ENCODE peak calls at places on chromosomes 16 and 17, in five cellular contexts. One of them, this sample, is unnamed.

GRCh38 chr16:88760424-88761142 is 24.4 kb downstream of the PIEZO1 start:
- DNase-seq in H1: no peak
- DNase-seq in HCT116: no peak
- DNase-seq in GM12878: no peak
- DNase-seq in NT2/D1: no peak
- DNase-seq in this sample: no peak

GRCh38 chr17:8847891-8848290 is 19.6 kb downstream of the PIK3R6 start:
- DNase-seq in H1: no peak
- DNase-seq in HCT116: no peak
- DNase-seq in GM12878: no peak
- DNase-seq in NT2/D1: no peak
- DNase-seq in this sample: no peak

GRCh38 chr16:15482068-15482747 is 47.8 kb downstream of the BMERB1 start:
- DNase-seq in H1: peak
- DNase-seq in HCT116: peak
- DNase-seq in GM12878: no peak
- DNase-seq in NT2/D1: peak
- DNase-seq in this sample: peak

GRCh38 chr16:27446721-27447120 is 44.7 kb downstream of the IL21R start:
- DNase-seq in H1: no peak
- DNase-seq in HCT116: no peak
- DNase-seq in GM12878: no peak
- DNase-seq in NT2/D1: no peak
- DNase-seq in this sample: no peak

GRCh38 chr16:88993006-88993787 is 16.2 kb upstream of the CBFA2T3 start:
- DNase-seq in H1: no peak
- DNase-seq in HCT116: no peak
- DNase-seq in GM12878: no peak
- DNase-seq in NT2/D1: no peak
- DNase-seq in this sample: peak

GRCh38 chr17:40602445-40603443 is 37.5 kb upstream of the CCR7 start:
- DNase-seq in H1: no peak
- DNase-seq in HCT116: no peak
- DNase-seq in GM12878: peak
- DNase-seq in NT2/D1: no peak
- DNase-seq in this sample: no peak

GRCh38 chr17:60601443-60602384 is 1.7 kb downstream of the PPM1D start:
- DNase-seq in H1: no peak
- DNase-seq in HCT116: peak
- DNase-seq in GM12878: peak
- DNase-seq in NT2/D1: peak
- DNase-seq in this sample: peak

GRCh38 chr17:39639566-39640458 is 2.9 kb downstream of the STARD3 start:
- DNase-seq in H1: no peak
- DNase-seq in HCT116: no peak
- DNase-seq in GM12878: no peak
- DNase-seq in NT2/D1: no peak
- DNase-seq in this sample: no peak

GRCh38 chr17:82531431-82531881 is 11.9 kb downstream of the FOXK2 start:
- DNase-seq in H1: no peak
- DNase-seq in HCT116: no peak
- DNase-seq in GM12878: no peak
- DNase-seq in NT2/D1: no peak
- DNase-seq in this sample: no peak

GRCh38 chr16:67897231-67897630 is 4.2 kb downstream of the PSKH1 start:
- DNase-seq in H1: no peak
- DNase-seq in HCT116: no peak
- DNase-seq in GM12878: no peak
- DNase-seq in NT2/D1: no peak
- DNase-seq in this sample: no peak
- TF ChIP-seq ZNF274 in H1: no peak
- TF ChIP-seq ZNF274 in HCT116: no peak
- TF ChIP-seq ZNF274 in GM12878: no peak
- TF ChIP-seq ZNF274 in NT2/D1: no peak
- TF ChIP-seq ZNF274 in this sample: no peak

GRCh38 chr17:32692179-32692578 is 184.7 kb downstream of the MYO1D start:
- DNase-seq in H1: no peak
- DNase-seq in HCT116: no peak
- DNase-seq in GM12878: no peak
- DNase-seq in NT2/D1: no peak
- DNase-seq in this sample: no peak

GRCh38 chr17:32684087-32684828 is 192.7 kb downstream of the MYO1D start:
- DNase-seq in H1: no peak
- DNase-seq in HCT116: no peak
- DNase-seq in GM12878: no peak
- DNase-seq in NT2/D1: no peak
- DNase-seq in this sample: no peak

GRCh38 chr17:32688221-32688620 is 188.7 kb downstream of the MYO1D start:
- DNase-seq in H1: no peak
- DNase-seq in HCT116: no peak
- DNase-seq in GM12878: no peak
- DNase-seq in NT2/D1: no peak
- DNase-seq in this sample: no peak

GRCh38 chr17:32693135-32693897 is 183.6 kb downstream of the MYO1D start:
- DNase-seq in H1: no peak
- DNase-seq in HCT116: no peak
- DNase-seq in GM12878: no peak
- DNase-seq in NT2/D1: no peak
- DNase-seq in this sample: no peak

DNA sequence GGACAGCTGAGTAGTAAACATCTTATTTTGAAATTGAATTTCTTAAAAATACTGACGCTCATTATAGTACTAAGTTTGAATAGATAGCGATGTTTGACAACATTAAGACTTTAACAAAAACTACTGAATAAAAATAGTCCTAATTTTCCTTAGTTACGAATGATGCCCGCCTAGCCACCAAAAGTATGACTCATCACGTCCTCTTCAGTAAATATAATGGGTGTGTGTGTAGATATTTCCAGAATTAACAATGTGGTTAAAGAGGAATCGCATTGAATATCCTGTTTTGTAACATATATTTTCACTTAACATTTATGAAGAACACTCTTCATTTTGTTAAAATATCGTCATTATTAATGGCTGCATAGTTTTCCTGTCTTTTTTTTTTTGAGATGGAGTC is 187.6 kb downstream of the MYO1D start:
- DNase-seq in H1: no peak
- DNase-seq in HCT116: no peak
- DNase-seq in GM12878: no peak
- DNase-seq in NT2/D1: no peak
- DNase-seq in this sample: no peak
- TF ChIP-seq ZNF274 in H1: no peak
- TF ChIP-seq ZNF274 in HCT116: no peak
- TF ChIP-seq ZNF274 in GM12878: no peak
- TF ChIP-seq ZNF274 in NT2/D1: no peak
- TF ChIP-seq ZNF274 in this sample: no peak

DNA sequence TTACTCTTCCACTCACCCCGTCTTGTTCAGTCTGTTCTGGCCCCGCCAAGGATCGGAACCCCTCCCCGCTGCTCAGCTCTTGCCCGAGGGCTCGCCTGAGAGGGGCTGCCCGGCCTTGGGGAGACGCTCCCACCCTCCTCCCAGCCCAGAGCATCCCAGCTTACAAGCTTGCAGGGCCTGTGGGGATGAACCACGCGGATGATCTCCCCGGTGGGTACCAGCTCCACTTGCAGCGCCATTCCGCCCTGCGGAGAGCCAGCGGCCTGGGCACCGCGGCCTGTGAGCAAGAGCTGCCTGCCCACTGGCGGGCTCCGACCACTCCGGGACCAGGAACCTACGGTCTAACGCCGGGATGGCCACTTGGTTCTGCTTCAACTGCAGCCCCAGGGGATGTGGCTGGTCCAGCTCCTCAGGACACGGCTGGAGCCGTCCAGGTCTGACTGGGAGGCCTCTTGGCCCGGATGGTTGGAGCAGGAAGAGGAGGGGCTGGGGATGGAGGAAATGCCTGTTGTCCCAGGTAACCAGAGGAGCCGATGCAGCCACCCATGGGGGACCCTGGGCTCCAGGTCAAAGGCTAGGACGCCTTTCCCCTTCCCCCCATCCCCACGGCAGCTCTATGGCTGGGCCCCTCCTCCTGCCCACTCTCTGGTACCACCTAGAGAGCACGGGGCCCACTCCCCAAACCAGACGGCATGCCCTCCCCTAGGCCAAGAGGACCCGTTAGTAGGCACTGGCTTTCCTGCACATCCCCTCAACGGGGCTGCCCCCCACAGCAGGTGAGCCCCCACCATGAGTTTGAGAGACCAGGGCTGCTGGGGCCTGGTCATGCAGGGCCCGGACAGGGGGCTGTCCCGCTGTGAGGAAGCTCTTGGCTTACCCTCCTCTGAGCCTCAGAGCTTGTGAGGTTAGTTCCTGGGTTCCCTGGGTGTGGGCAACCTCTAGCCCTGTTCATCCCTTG is at the start of gene MYO1C:
- DNase-seq in H1: no peak
- DNase-seq in HCT116: no peak
- DNase-seq in GM12878: no peak
- DNase-seq in NT2/D1: no peak
- DNase-seq in this sample: no peak
- TF ChIP-seq ZNF274 in H1: no peak
- TF ChIP-seq ZNF274 in HCT116: no peak
- TF ChIP-seq ZNF274 in GM12878: no peak
- TF ChIP-seq ZNF274 in NT2/D1: no peak
- TF ChIP-seq ZNF274 in this sample: no peak

GRCh38 chr17:81438688-81439087 is 43.4 kb downstream of the BAHCC1 start:
- DNase-seq in H1: no peak
- DNase-seq in HCT116: no peak
- DNase-seq in GM12878: no peak
- DNase-seq in NT2/D1: no peak
- DNase-seq in this sample: no peak

GRCh38 chr17:81438024-81438664 is 42.9 kb downstream of the BAHCC1 start:
- DNase-seq in H1: no peak
- DNase-seq in HCT116: no peak
- DNase-seq in GM12878: no peak
- DNase-seq in NT2/D1: no peak
- DNase-seq in this sample: no peak

GRCh38 chr17:81442791-81443190 is 47.5 kb downstream of the BAHCC1 start:
- DNase-seq in H1: no peak
- DNase-seq in HCT116: no peak
- DNase-seq in GM12878: no peak
- DNase-seq in NT2/D1: no peak
- DNase-seq in this sample: no peak

GRCh38 chr17:81439926-81440450 is 44.7 kb downstream of the BAHCC1 start:
- DNase-seq in H1: no peak
- DNase-seq in HCT116: no peak
- DNase-seq in GM12878: no peak
- DNase-seq in NT2/D1: no peak
- DNase-seq in this sample: no peak

GRCh38 chr17:81440511-81441244 is 45.4 kb downstream of the BAHCC1 start:
- DNase-seq in H1: peak
- DNase-seq in HCT116: no peak
- DNase-seq in GM12878: no peak
- DNase-seq in NT2/D1: no peak
- DNase-seq in this sample: peak
- TF ChIP-seq ZNF274 in H1: no peak
- TF ChIP-seq ZNF274 in HCT116: no peak
- TF ChIP-seq ZNF274 in GM12878: no peak
- TF ChIP-seq ZNF274 in NT2/D1: no peak
- TF ChIP-seq ZNF274 in this sample: no peak

GRCh38 chr16:85446846-85447656 is 166.1 kb upstream of the GSE1 start:
- DNase-seq in H1: no peak
- DNase-seq in HCT116: no peak
- DNase-seq in GM12878: peak
- DNase-seq in NT2/D1: no peak
- DNase-seq in this sample: no peak

GRCh38 chr16:85443531-85443930 is 169.6 kb upstream of the GSE1 start:
- DNase-seq in H1: no peak
- DNase-seq in HCT116: no peak
- DNase-seq in GM12878: no peak
- DNase-seq in NT2/D1: no peak
- DNase-seq in this sample: no peak

GRCh38 chr16:85443116-85443515 is 170.0 kb upstream of the GSE1 start:
- DNase-seq in H1: no peak
- DNase-seq in HCT116: no peak
- DNase-seq in GM12878: no peak
- DNase-seq in NT2/D1: no peak
- DNase-seq in this sample: no peak

GRCh38 chr16:85445779-85446222 is 167.3 kb upstream of the GSE1 start:
- DNase-seq in H1: no peak
- DNase-seq in HCT116: no peak
- DNase-seq in GM12878: no peak
- DNase-seq in NT2/D1: no peak
- DNase-seq in this sample: no peak

DNA sequence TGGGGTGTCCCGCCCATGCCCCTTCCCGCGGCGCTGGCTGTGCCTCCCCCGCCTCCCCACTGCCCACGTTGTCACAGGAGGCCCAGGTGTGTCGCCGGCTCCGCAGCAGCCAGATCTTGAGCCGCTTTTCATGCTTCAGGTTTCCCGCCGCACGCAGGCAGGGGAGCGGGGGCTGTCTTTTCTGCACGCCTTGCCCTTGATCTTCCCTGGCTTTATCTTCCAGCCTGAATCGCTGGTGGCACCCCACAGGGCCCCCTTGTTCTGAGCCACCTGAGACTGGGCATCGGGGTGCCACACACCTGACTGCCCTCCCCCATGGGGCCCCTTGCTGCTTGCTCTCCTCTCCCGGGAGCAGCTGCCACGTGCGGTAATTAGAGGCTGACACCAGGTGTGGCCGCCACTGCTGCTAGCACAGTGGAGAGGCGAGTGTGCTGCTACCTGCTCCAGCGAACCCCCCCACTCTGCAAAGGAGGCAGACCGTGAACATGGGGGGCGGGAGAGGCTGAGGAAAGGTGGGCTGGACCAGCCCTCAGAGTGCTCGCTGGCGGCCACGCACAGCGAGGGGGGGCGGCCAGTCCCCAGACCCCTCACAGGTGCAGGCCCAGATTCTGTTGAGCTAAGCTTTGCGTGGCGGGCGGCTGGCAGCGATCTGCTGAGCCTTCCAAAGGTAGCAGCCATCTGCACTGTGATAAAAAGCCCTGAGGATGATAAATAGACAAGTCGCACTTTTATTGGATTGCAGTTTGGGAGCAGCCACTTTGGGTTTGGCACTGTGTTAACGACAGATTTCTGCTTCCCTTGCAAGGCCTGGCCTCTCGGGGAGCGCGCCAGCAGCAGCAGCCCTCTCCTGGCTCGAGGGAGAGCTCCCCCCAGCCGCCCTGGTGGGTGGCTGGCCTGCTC is 168.0 kb upstream of the GSE1 start:
- DNase-seq in H1: no peak
- DNase-seq in HCT116: no peak
- DNase-seq in GM12878: no peak
- DNase-seq in NT2/D1: no peak
- DNase-seq in this sample: peak
- TF ChIP-seq ZNF274 in H1: no peak
- TF ChIP-seq ZNF274 in HCT116: no peak
- TF ChIP-seq ZNF274 in GM12878: no peak
- TF ChIP-seq ZNF274 in NT2/D1: no peak
- TF ChIP-seq ZNF274 in this sample: no peak

GRCh38 chr17:72952641-72953313 is 139.7 kb downstream of the SLC39A11 start:
- DNase-seq in H1: no peak
- DNase-seq in HCT116: no peak
- DNase-seq in GM12878: no peak
- DNase-seq in NT2/D1: no peak
- DNase-seq in this sample: no peak
- TF ChIP-seq ZNF274 in H1: no peak
- TF ChIP-seq ZNF274 in HCT116: no peak
- TF ChIP-seq ZNF274 in GM12878: no peak
- TF ChIP-seq ZNF274 in NT2/D1: no peak
- TF ChIP-seq ZNF274 in this sample: no peak

This sample was measured in K562.